ENCODE peak calls at places on chromosomes 3 and 15, in seven cellular contexts. V is HCT116, Z is SK-N-SH, O is HepG2, B is K562, F is H1, G is GM12878. P is an unnamed sample.

GRCh38 chr3:140910860-140911259 is 30.8 kb upstream of the SLC25A36 start:
- DNase-seq in Z (peak), F (peak), B (peak), G (no peak), V (peak), O (no peak), P (no peak)

GRCh38 chr3:130626021-130626420 is 109.0 kb downstream of the COL6A6 start:
- DNase-seq in B (no peak), O (no peak), V (no peak), Z (no peak), G (no peak), F (no peak), P (no peak)

GRCh38 chr3:100709840-100710235 is 544 bp downstream of the TFG start:
- DNase-seq in Z (peak), O (no peak), F (peak), V (no peak), G (no peak), B (peak), P (peak)

GRCh38 chr3:171979081-171979480 is 60.3 kb upstream of the FNDC3B start:
- DNase-seq in G (no peak), Z (no peak), F (no peak), B (no peak), V (no peak), O (no peak), P (no peak)

GRCh38 chr3:140433431-140433830 is 244.4 kb upstream of the TRIM42 start:
- DNase-seq in V (no peak), G (no peak), O (no peak), Z (no peak), B (no peak), F (no peak), P (no peak)

GRCh38 chr15:33358303-33358702 is 47.5 kb downstream of the RYR3 start:
- DNase-seq in O (no peak), Z (no peak), F (no peak), G (no peak), V (no peak), B (no peak), P (no peak)

GRCh38 chr3:54691230-54691900 is 236.5 kb downstream of the LRTM1 start:
- DNase-seq in Z (no peak), B (no peak), F (no peak), V (no peak), O (no peak), G (no peak), P (no peak)

GRCh38 chr3:57451150-57451846 is 92.8 kb downstream of the DNAH12 start:
- DNase-seq in V (no peak), Z (no peak), B (no peak), F (no peak), O (peak), G (no peak), P (no peak)

GRCh38 chr3:8882171-8882593 is 81.1 kb downstream of the RAD18 start:
- DNase-seq in V (no peak), O (no peak), G (no peak), B (no peak), F (no peak), Z (no peak), P (no peak)

GRCh38 chr3:129126726-129127280 is 5.2 kb upstream of the RAB43 start:
- DNase-seq in O (no peak), G (no peak), F (no peak), B (no peak), Z (no peak), V (no peak), P (no peak)

GRCh38 chr3:65919841-65920240 is 118.9 kb downstream of the MAGI1 start:
- DNase-seq in O (no peak), V (no peak), B (no peak), G (no peak), F (no peak), Z (no peak), P (no peak)

GRCh38 chr3:25483456-25483855 is 55.4 kb downstream of the RARB start:
- DNase-seq in Z (peak), V (no peak), G (no peak), F (no peak), O (no peak), B (no peak), P (no peak)

GRCh38 chr3:128133273-128133883 is 9.8 kb upstream of the RUVBL1 start:
- DNase-seq in V (peak), Z (peak), F (no peak), B (no peak), O (peak), G (no peak), P (peak)

GRCh38 chr3:104887619-104888018 is 479.1 kb upstream of the ALCAM start:
- DNase-seq in V (no peak), O (no peak), G (no peak), Z (no peak), F (no peak), B (no peak), P (no peak)

GRCh38 chr3:11155341-11156025 is 1.2 kb downstream of the HRH1 start:
- DNase-seq in F (no peak), V (peak), G (no peak), Z (peak), B (peak), O (peak), P (peak)

GRCh38 chr15:40293006-40293405 is 10.1 kb upstream of the ANKRD63 start:
- DNase-seq in G (no peak), B (no peak), F (no peak), V (no peak), O (no peak), Z (no peak), P (no peak)

GRCh38 chr3:126450219-126450618 is 25.5 kb downstream of the ZXDC start:
- DNase-seq in Z (no peak), B (no peak), G (no peak), F (no peak), V (no peak), O (no peak), P (no peak)

GRCh38 chr3:102161362-102162006 is 273.3 kb upstream of the ZPLD1 start:
- DNase-seq in B (no peak), V (no peak), F (no peak), Z (no peak), G (no peak), O (no peak), P (no peak)

GRCh38 chr3:25566358-25566920 is 98.3 kb downstream of the TOP2B start:
- DNase-seq in F (no peak), V (no peak), G (no peak), O (no peak), Z (no peak), B (peak), P (peak)

GRCh38 chr3:18099611-18100010 is 325.5 kb downstream of the SATB1 start:
- DNase-seq in G (no peak), V (no peak), Z (no peak), O (no peak), F (no peak), B (no peak), P (no peak)

GRCh38 chr3:9704343-9705322 is 1.0 kb downstream of the CPNE9 start:
- DNase-seq in Z (peak), V (no peak), B (peak), F (peak), G (no peak), O (peak), P (peak)

GRCh38 chr3:11995061-11995460 is 9.1 kb upstream of the SYN2 start:
- DNase-seq in F (no peak), V (no peak), B (no peak), O (no peak), G (no peak), Z (peak), P (no peak)

GRCh38 chr15:90037510-90037860 is 36.4 kb downstream of the ZNF710 start:
- DNase-seq in B (no peak), O (peak), V (no peak), Z (no peak), G (no peak), F (no peak), P (no peak)

GRCh38 chr15:70140031-70140542 is 42.4 kb upstream of the TLE3 start:
- DNase-seq in V (no peak), O (no peak), Z (no peak), F (no peak), G (no peak), B (no peak), P (no peak)
- TF ChIP-seq JUND in V (no peak), O (no peak), Z (no peak), F (no peak), G (no peak), B (no peak), P (no peak)

DNA sequence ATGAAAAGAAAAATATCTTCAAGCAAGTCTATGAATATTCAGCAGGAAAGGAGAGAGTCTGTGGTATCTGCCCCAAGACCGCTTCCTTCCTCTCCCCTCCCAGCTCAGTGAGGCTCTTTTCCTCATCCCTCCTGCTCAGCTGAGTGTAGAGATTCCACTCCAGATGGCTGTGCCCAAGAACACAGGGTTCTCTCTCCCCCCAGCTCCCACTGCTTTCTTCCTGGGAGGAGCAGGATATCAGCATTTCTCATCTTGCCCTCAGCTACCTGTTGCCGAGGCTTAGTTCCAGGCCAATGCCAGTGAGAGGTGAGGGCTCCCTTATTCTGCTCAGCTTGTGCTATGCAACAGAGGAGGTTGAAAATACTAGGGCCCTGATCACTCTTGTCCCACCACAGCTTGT is 211.9 kb downstream of the SV2B start:
- DNase-seq in O (no peak), V (no peak), B (no peak), F (no peak), G (no peak), Z (no peak), P (no peak)
- TF ChIP-seq JUND in O (no peak), V (no peak), B (no peak), F (no peak), G (no peak), Z (no peak), P (no peak)

GRCh38 chr3:177279118-177279815 is 82.0 kb upstream of the TBL1XR1 start:
- DNase-seq in F (no peak), G (no peak), Z (no peak), O (peak), V (no peak), B (peak), P (no peak)
- TF ChIP-seq JUND in F (no peak), G (no peak), Z (no peak), O (no peak), V (no peak), B (no peak), P (no peak)

GRCh38 chr15:41502787-41503668 is 9.4 kb downstream of the ITPKA start:
- DNase-seq in V (no peak), O (no peak), F (no peak), B (no peak), G (no peak), Z (peak), P (no peak)

GRCh38 chr15:41504751-41505492 is 8.7 kb downstream of the LTK start:
- DNase-seq in B (no peak), O (no peak), V (no peak), G (no peak), F (no peak), Z (no peak), P (no peak)

GRCh38 chr15:41503669-41504010 is 10.0 kb downstream of the ITPKA start:
- DNase-seq in F (no peak), V (no peak), G (no peak), O (no peak), Z (no peak), B (no peak), P (no peak)

GRCh38 chr15:41501191-41501917 is 7.7 kb downstream of the ITPKA start:
- DNase-seq in B (no peak), F (no peak), G (no peak), Z (peak), O (no peak), V (no peak), P (no peak)

GRCh38 chr15:41501961-41502786 is 8.5 kb downstream of the ITPKA start:
- DNase-seq in B (no peak), F (no peak), Z (peak), G (no peak), V (no peak), O (no peak), P (no peak)
- TF ChIP-seq JUND in B (no peak), F (no peak), Z (no peak), G (no peak), V (no peak), O (no peak), P (no peak)

GRCh38 chr3:121542924-121543323 is 2.9 kb downstream of the POLQ start:
- DNase-seq in O (no peak), G (no peak), V (no peak), F (no peak), Z (no peak), B (no peak), P (no peak)
- TF ChIP-seq JUND in O (no peak), G (no peak), V (no peak), F (no peak), Z (no peak), B (no peak), P (no peak)

GRCh38 chr15:82650046-82650670 is 3.0 kb upstream of the CPEB1 start:
- DNase-seq in V (no peak), G (no peak), B (no peak), F (no peak), Z (no peak), O (no peak), P (no peak)
- TF ChIP-seq JUND in V (no peak), G (no peak), B (no peak), F (no peak), Z (no peak), O (no peak), P (no peak)

GRCh38 chr3:186452517-186452916 is 90.5 kb upstream of the DGKG start:
- DNase-seq in O (no peak), G (no peak), V (peak), F (no peak), Z (no peak), B (no peak), P (no peak)
- TF ChIP-seq JUND in O (no peak), G (no peak), V (no peak), F (no peak), Z (no peak), B (no peak), P (no peak)

GRCh38 chr15:74614744-74615312 is 808 bp upstream of the CLK3 start:
- DNase-seq in F (no peak), O (no peak), Z (peak), V (no peak), G (peak), B (peak), P (peak)

GRCh38 chr15:74616020-74616939 is 644 bp downstream of the CLK3 start:
- DNase-seq in B (peak), Z (peak), O (peak), V (no peak), G (no peak), F (no peak), P (peak)

GRCh38 chr15:74615313-74616019 is at the start of gene CLK3:
- DNase-seq in B (peak), Z (peak), F (peak), G (peak), O (peak), V (peak), P (peak)

GRCh38 chr15:74618841-74619596 is 3.4 kb downstream of the CLK3 start:
- DNase-seq in O (peak), B (no peak), G (no peak), F (no peak), Z (no peak), V (no peak), P (no peak)

GRCh38 chr15:74616996-74617395 is 1.4 kb downstream of the CLK3 start:
- DNase-seq in V (no peak), O (no peak), Z (no peak), B (no peak), F (no peak), G (no peak), P (peak)
- TF ChIP-seq JUND in V (no peak), O (no peak), Z (no peak), B (no peak), F (no peak), G (no peak), P (no peak)

DNA sequence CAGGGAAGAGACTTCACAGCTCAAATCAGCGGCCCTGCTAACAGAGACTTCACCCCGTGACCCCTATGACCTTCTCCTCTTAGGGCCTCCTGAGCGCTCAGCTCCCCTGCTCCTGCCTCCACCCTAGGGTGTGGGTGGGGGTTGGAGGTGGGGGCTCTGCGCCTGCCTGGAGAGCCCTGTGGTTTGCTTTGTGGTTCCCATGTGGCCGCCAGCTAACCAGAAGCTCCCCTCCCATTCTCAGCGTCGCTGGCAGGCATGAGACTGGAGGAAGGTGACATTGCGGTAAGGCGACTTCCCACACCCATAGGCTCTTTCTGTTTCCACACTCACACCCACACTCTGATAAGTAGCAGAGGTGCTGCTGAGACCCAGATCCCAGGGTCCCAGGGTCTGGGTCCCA is 27.6 kb downstream of the XYLB start:
- DNase-seq in B (peak), G (no peak), O (no peak), F (no peak), Z (no peak), V (no peak), P (no peak)
- TF ChIP-seq JUND in B (no peak), G (no peak), O (no peak), F (no peak), Z (no peak), V (no peak), P (no peak)

GRCh38 chr3:73101916-73102315 is 40.5 kb downstream of the EBLN2 start:
- DNase-seq in O (peak), F (no peak), V (no peak), B (no peak), G (no peak), Z (no peak), P (no peak)
- TF ChIP-seq JUND in O (no peak), F (no peak), V (no peak), B (no peak), G (no peak), Z (no peak), P (no peak)